ENCODE peak calls at places on chromosomes 4 and X, in four cellular contexts. X, P, F and Q are unnamed samples.
A peak's percentile ranks its signal among the peaks of the same experiment; 100 is the strongest.

GRCh38 chr4:99021386-99021785 is 25.9 kb downstream of the METAP1 start:
- DNase-seq in P (no peak), X (no peak), F (no peak), Q (no peak)

GRCh38 chr4:168917150-168917779 is 92.8 kb downstream of the CBR4 start:
- DNase-seq in F (no peak), P (no peak), X (no peak), Q (no peak)

GRCh38 chr4:169102011-169102410 is 92.0 kb upstream of the CBR4 start:
- DNase-seq in X (no peak), P (no peak), F (no peak), Q (no peak)

GRCh38 chr4:70632028-70632427 is 3.5 kb downstream of the ENAM start:
- DNase-seq in X (no peak), F (no peak), P (no peak), Q (no peak)

GRCh38 chr4:154658680-154659402 is 46.4 kb upstream of the FGG start:
- DNase-seq in F (no peak), P (no peak), X (no peak), Q (no peak)

GRCh38 chrX:38262715-38263620 is 42.3 kb upstream of the SRPX start:
- DNase-seq in X (no peak), P (no peak), F (no peak), Q (no peak)

GRCh38 chr4:87985097-87985886 is 9.8 kb downstream of the SPP1 start:
- DNase-seq in P (peak; percentile 46), X (no peak), F (no peak), Q (no peak)

GRCh38 chr4:7124643-7125442 is 57.0 kb upstream of the GRPEL1 start:
- DNase-seq in P (peak; percentile 66), F (peak; percentile 87), X (no peak), Q (peak; percentile 92)

GRCh38 chr4:110007217-110007616 is 94.5 kb downstream of the EGF start:
- DNase-seq in P (no peak), F (no peak), X (no peak), Q (no peak)

GRCh38 chr4:133148690-133149363 is at the start of gene PCDH10:
- DNase-seq in X (peak; percentile 84), P (peak; percentile 65), F (peak; percentile 94), Q (peak; percentile 94)

GRCh38 chrX:2351999-2352995 is 148.5 kb downstream of the DHRSX start:
- DNase-seq in X (no peak), P (no peak), F (no peak), Q (no peak)

GRCh38 chr4:102500371-102501175 is 586 bp upstream of the NFKB1 start:
- DNase-seq in P (peak; percentile 50), F (peak; percentile 78), X (peak; percentile 79), Q (no peak)

GRCh38 chrX:118751950-118752783 is 24.8 kb downstream of the IL13RA1 start:
- DNase-seq in F (no peak), P (no peak), X (no peak), Q (no peak)

GRCh38 chrX:74449322-74449936 is 28.1 kb downstream of the SLC16A2 start:
- DNase-seq in F (no peak), P (peak; percentile 38), X (no peak), Q (no peak)

GRCh38 chr4:14313757-14314156 is 686.2 kb upstream of the BOD1L1 start:
- DNase-seq in P (no peak), X (no peak), F (no peak), Q (no peak)

GRCh38 chr4:168631241-168632151 is 134.6 kb downstream of the PALLD start:
- DNase-seq in P (peak; percentile 69), F (peak; percentile 86), X (peak; percentile 79), Q (no peak)

GRCh38 chr4:95355021-95355420 is 193.8 kb downstream of the UNC5C start:
- DNase-seq in X (no peak), P (no peak), F (no peak), Q (no peak)

GRCh38 chr4:107863416-107863815 is 38.7 kb downstream of the SGMS2 start:
- DNase-seq in F (no peak), X (no peak), P (no peak), Q (no peak)

GRCh38 chr4:4461850-4462249 is 74.9 kb downstream of the NSG1 start:
- DNase-seq in P (peak; percentile 43), X (no peak), F (no peak), Q (no peak)

GRCh38 chr4:184097815-184098214 is 119.9 kb downstream of the ENPP6 start:
- DNase-seq in F (no peak), P (no peak), X (no peak), Q (no peak)

GRCh38 chr4:113116414-113117345 is 67.2 kb downstream of the ANK2 start:
- DNase-seq in X (no peak), P (no peak), F (no peak), Q (no peak)

GRCh38 chr4:15592799-15593198 is 62.4 kb downstream of the FBXL5 start:
- DNase-seq in F (no peak), X (no peak), P (no peak), Q (no peak)

GRCh38 chr4:10554694-10555093 is 97.5 kb upstream of the ZNF518B start:
- DNase-seq in X (no peak), F (no peak), P (peak; percentile 35), Q (no peak)

GRCh38 chr4:21885770-21886169 is 62.8 kb downstream of the KCNIP4 start:
- DNase-seq in X (no peak), P (no peak), F (no peak), Q (no peak)

GRCh38 chr4:77631276-77631675 is 25.7 kb downstream of the CXCL13 start:
- DNase-seq in P (no peak), F (no peak), X (no peak), Q (no peak)
- TF ChIP-seq CTCF in P (no peak), F (no peak), X (no peak), Q (no peak)

DNA sequence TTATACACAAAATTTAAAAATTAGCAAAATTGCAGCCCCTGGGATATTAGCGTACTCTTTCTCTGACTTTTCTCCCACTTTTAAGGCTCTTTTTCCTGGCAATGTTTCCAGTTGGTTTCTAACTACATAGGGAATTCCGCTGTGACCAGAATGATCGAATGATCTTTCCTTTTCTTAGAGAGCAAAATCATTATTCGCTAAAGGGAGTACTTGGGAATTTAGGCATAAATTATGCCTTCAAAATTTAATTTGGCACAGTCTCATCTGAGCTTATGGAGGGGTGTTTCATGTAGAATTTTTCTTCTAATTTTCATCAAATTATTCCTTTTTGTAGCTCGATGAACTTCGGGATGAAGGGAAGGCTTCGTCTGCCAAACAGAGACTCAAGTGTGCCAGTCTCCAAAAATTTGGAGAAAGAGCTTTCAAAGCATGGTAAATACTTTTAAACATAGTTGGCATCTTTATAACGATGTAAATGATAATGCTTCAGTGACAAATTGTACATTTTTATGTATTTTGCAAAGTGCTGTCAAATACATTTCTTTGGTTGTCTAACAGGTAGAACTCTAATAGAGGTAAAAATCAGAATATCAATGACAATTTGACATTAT is 6.0 kb downstream of the ALB start:
- DNase-seq in F (no peak), P (no peak), X (no peak), Q (no peak)
- TF ChIP-seq POLR2AphosphoS5 in F (no peak), P (no peak), X (no peak), Q (no peak)

GRCh38 chr4:138869631-138870030 is 145.9 kb upstream of the NOCT start:
- DNase-seq in P (no peak), F (no peak), X (no peak), Q (no peak)

GRCh38 chr4:138869165-138869564 is 146.4 kb upstream of the NOCT start:
- DNase-seq in X (no peak), F (no peak), P (no peak), Q (no peak)

GRCh38 chr4:138868562-138868961 is 147.0 kb upstream of the NOCT start:
- DNase-seq in F (no peak), X (no peak), P (no peak), Q (no peak)

GRCh38 chr4:138867404-138867803 is 148.2 kb upstream of the NOCT start:
- DNase-seq in X (no peak), F (no peak), P (no peak), Q (no peak)

DNA sequence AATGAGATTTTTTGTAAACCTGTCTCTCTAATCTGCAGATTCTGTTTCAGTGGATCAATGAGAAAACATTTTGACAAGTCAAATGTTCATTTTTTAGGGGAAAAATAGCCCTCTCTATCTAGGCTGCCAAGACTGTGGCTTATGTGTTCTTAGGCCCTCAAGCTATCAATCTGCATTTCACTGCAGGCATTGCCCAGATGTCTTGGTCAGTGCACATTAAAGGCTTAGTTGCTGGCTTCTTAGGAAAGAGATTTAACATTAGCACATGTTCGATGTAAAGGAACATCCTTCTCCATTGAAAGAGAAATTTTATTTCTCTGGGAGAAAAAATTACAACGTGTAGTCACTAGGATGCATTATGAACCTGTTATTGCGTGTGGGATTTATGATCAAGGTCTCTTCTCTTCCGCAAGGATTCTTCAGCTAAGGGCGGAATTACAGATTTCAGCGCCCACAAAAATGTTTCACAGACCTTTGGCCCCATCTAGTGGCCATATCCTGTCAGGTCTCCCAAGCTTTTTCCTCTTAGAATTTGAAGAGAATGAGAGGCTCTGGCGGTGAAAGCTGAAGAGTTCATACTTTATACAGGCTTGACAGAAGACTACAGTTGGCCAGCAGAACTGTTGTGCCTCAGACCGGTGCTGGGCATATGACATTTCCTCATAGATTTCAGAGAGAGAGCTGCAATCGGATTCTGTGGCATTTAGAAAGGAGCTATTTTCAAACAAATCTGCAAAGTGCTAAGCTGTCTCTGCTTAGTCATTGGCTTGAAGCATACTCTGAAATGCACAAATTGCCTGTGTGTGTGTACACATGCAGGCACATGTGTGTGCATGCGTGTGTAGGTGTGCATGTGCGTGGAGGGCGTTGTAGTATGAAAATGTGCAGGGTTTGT is 144.6 kb upstream of the NOCT start:
- DNase-seq in F (peak; percentile 71), X (no peak), P (peak; percentile 67), Q (no peak)
- TF ChIP-seq CTCF in F (peak; percentile 74), X (peak; percentile 75), P (peak; percentile 81), Q (peak; percentile 62)

GRCh38 chr4:86496094-86497060 is 97.7 kb upstream of the PTPN13 start:
- DNase-seq in X (no peak), F (no peak), P (peak; percentile 38), Q (no peak)
- TF ChIP-seq POLR2AphosphoS5 in X (no peak), F (no peak), P (no peak), Q (no peak)

DNA sequence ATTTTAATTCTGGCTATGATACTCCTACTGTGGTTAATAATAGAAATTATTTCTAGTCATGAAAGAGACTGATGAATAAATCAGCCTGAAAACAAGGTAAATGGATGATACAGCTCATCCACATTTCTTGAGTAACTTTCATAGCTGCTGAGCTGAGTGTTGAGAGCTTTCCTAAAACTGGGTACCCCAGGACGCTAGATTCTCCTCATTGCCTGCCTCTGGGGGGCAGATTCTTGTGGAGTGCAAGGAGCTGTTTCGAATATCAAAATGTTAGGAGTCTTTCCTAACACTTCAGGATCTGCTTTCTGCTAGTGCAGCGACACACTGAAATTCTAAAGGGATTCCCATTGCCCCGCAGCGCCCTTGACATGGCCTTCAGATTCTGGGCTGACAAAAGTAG is 2.1 kb downstream of the MND1 start:
- DNase-seq in P (no peak), X (no peak), F (no peak), Q (no peak)
- TF ChIP-seq CTCF in P (no peak), X (no peak), F (no peak), Q (no peak)